ENCODE peak calls at places on chromosomes 3 and 15, in six cellular contexts. T is stimulated activated CD4-positive, alpha-beta T cell treated with anti-CD3 and anti-CD28 coated beads, Interleukin-15, amount 100 ng/mL, for 24 hours; C is breast epithelium; J is frontal cortex; R is dermis blood vessel endothelial cell; E is Jurkat, Clone E6-1. O is an unnamed sample.

GRCh38 chr3:37693791-37694194 is 167.9 kb upstream of the CTDSPL start:
- DNase-seq in T (no peak), J (no peak), R (no peak), C (no peak), E (no peak), O (no peak)

GRCh38 chr3:171799501-171799900 is 10.8 kb downstream of the PLD1 start:
- DNase-seq in J (no peak), R (no peak), E (no peak), C (no peak), T (no peak), O (no peak)

GRCh38 chr3:177589921-177590336 is 392.6 kb upstream of the TBL1XR1 start:
- DNase-seq in J (no peak), E (no peak), T (peak; percentile 17), C (no peak), R (peak; percentile 86), O (peak; percentile 51)

GRCh38 chr15:78915341-78916087 is 29.3 kb downstream of the CTSH start:
- DNase-seq in T (no peak), E (no peak), C (no peak), R (no peak), J (no peak), O (no peak)

GRCh38 chr15:80709542-80709941 is 14.4 kb downstream of the ABHD17C start:
- DNase-seq in E (no peak), J (no peak), T (no peak), R (no peak), C (no peak), O (peak; percentile 76)

GRCh38 chr3:48738144-48738536 is 21.1 kb upstream of the IP6K2 start:
- DNase-seq in C (no peak), J (no peak), R (no peak), T (no peak), E (no peak), O (no peak)

GRCh38 chr3:73031573-73032103 is 29.8 kb upstream of the EBLN2 start:
- DNase-seq in T (no peak), E (no peak), J (no peak), C (no peak), R (no peak), O (no peak)

GRCh38 chr3:74420538-74421128 is 193.8 kb downstream of the CNTN3 start:
- DNase-seq in C (no peak), E (no peak), J (no peak), T (no peak), R (no peak), O (no peak)

GRCh38 chr3:161607056-161607455 is 110.4 kb downstream of the OTOL1 start:
- DNase-seq in C (no peak), T (no peak), R (no peak), E (no peak), J (no peak), O (no peak)

GRCh38 chr3:189883113-189883753 is 237.5 kb downstream of the P3H2 start:
- DNase-seq in E (no peak), J (no peak), C (no peak), R (no peak), T (no peak), O (no peak)

GRCh38 chr15:98838387-98839259 is 169.0 kb downstream of the PGPEP1L start:
- DNase-seq in E (no peak), T (no peak), C (no peak), J (no peak), R (no peak), O (no peak)

GRCh38 chr15:90075420-90076289 is 26.6 kb downstream of the IDH2 start:
- DNase-seq in E (no peak), R (no peak), T (peak; percentile 58), C (peak; percentile 65), J (no peak), O (peak; percentile 64)

GRCh38 chr3:49727924-49728361 is 4.2 kb upstream of the GMPPB start:
- DNase-seq in T (no peak), R (no peak), E (no peak), C (no peak), J (no peak), O (no peak)

GRCh38 chr15:64845183-64845611 is 3.5 kb downstream of the PLEKHO2 start:
- DNase-seq in C (peak; percentile 27), J (no peak), T (no peak), R (peak; percentile 47), E (no peak), O (no peak)

GRCh38 chr3:160784853-160785252 is 28.8 kb downstream of the PPM1L start:
- DNase-seq in J (no peak), T (no peak), E (no peak), C (no peak), R (no peak), O (peak; percentile 46)

GRCh38 chr15:27956285-27956684 is 142.8 kb downstream of the OCA2 start:
- DNase-seq in R (no peak), J (no peak), T (no peak), C (no peak), E (peak; percentile 34), O (no peak)

GRCh38 chr15:75713338-75713895 is 769 bp upstream of the CSPG4 start:
- DNase-seq in R (no peak), C (no peak), E (no peak), T (no peak), J (no peak), O (no peak)

GRCh38 chr3:30457081-30457480 is 149.3 kb upstream of the TGFBR2 start:
- DNase-seq in T (no peak), C (no peak), E (no peak), R (no peak), J (no peak), O (no peak)

GRCh38 chr3:171508676-171509075 is 48.5 kb upstream of the TNIK start:
- DNase-seq in J (no peak), C (no peak), E (no peak), T (no peak), R (no peak), O (no peak)

GRCh38 chr15:96774216-96774615 is 443.7 kb downstream of the NR2F2 start:
- DNase-seq in T (no peak), E (no peak), C (no peak), J (no peak), R (no peak), O (no peak)

GRCh38 chr3:188510366-188510765 is 356.4 kb downstream of the LPP start:
- DNase-seq in E (no peak), J (no peak), R (peak; percentile 94), T (no peak), C (no peak), O (no peak)

GRCh38 chr15:87369269-87369668 is 887.3 kb downstream of the NTRK3 start:
- DNase-seq in E (no peak), J (no peak), R (no peak), C (no peak), T (no peak), O (peak; percentile 64)

GRCh38 chr3:161420746-161421145 is 49.4 kb upstream of the SPTSSB start:
- DNase-seq in T (no peak), R (peak; percentile 36), E (no peak), J (no peak), C (no peak), O (no peak)

GRCh38 chr3:72753495-72753894 is 94.8 kb downstream of the SHQ1 start:
- DNase-seq in T (no peak), E (no peak), J (no peak), R (no peak), C (no peak), O (no peak)

GRCh38 chr3:43001094-43001553 is 22.0 kb downstream of the GASK1A start:
- DNase-seq in J (no peak), R (no peak), E (no peak), T (no peak), C (peak; percentile 83), O (peak; percentile 43)